ENCODE peak calls at places on chromosomes 16 and 17, in six cellular contexts. V is omental fat pad; I is CD8-positive, alpha-beta memory T cell; B is adipocyte; R is heart right ventricle; S is HuH-7.5. Z is an unnamed sample.

GRCh38 chr17:35795007-35795870 is at the start of gene MMP28:
- DNase-seq in V (no peak), I (peak), B (peak), R (peak), S (no peak), Z (no peak)

GRCh38 chr17:64507418-64507766 is 615 bp downstream of the CEP95 start:
- DNase-seq in V (no peak), I (peak), B (peak), R (no peak), S (peak), Z (peak)

GRCh38 chr17:3531266-3532101 is 26.1 kb downstream of the TRPV3 start:
- DNase-seq in V (no peak), I (no peak), B (no peak), R (peak), S (no peak), Z (no peak)

GRCh38 chr16:67150058-67150832 is 553 bp downstream of the B3GNT9 start:
- DNase-seq in V (no peak), I (peak), B (peak), R (peak), S (no peak), Z (no peak)

GRCh38 chr16:83952940-83953795 is at the start of gene OSGIN1:
- DNase-seq in V (peak), I (peak), B (peak), R (peak), S (peak), Z (peak)

GRCh38 chr17:1130191-1130590 is 49.6 kb downstream of the ABR start:
- DNase-seq in V (no peak), I (no peak), B (no peak), R (no peak), S (no peak), Z (no peak)

GRCh38 chr17:80485846-80486245 is 9.4 kb upstream of the NPTX1 start:
- DNase-seq in V (no peak), I (no peak), B (no peak), R (no peak), S (no peak), Z (no peak)

GRCh38 chr17:57916925-57917858 is 38.0 kb downstream of the CUEDC1 start:
- DNase-seq in V (no peak), I (peak), B (no peak), R (peak), S (no peak), Z (no peak)

GRCh38 chr17:3956983-3957382 is 7.3 kb downstream of the ATP2A3 start:
- DNase-seq in V (no peak), I (no peak), B (no peak), R (no peak), S (no peak), Z (no peak)

GRCh38 chr17:55388842-55389241 is 32.8 kb downstream of the MMD start:
- DNase-seq in V (no peak), I (no peak), B (no peak), R (no peak), S (no peak), Z (no peak)

GRCh38 chr16:14354561-14355351 is 275.3 kb downstream of the PARN start:
- DNase-seq in V (no peak), I (peak), B (peak), R (no peak), S (no peak), Z (no peak)

GRCh38 chr17:57785032-57785431 is 39.9 kb upstream of the CCDC182 start:
- DNase-seq in V (no peak), I (no peak), B (no peak), R (peak), S (no peak), Z (no peak)

GRCh38 chr17:64498308-64499203 is 1.7 kb upstream of the POLG2 start:
- DNase-seq in V (no peak), I (no peak), B (peak), R (no peak), S (no peak), Z (no peak)

GRCh38 chr16:85584989-85585388 is 28.1 kb upstream of the GSE1 start:
- DNase-seq in V (no peak), I (no peak), B (no peak), R (no peak), S (no peak), Z (no peak)

GRCh38 chr17:34204402-34204801 is 50.7 kb upstream of the CCL2 start:
- DNase-seq in V (no peak), I (no peak), B (no peak), R (no peak), S (no peak), Z (no peak)

GRCh38 chr17:63950940-63951907 is 19.1 kb upstream of the CD79B start:
- DNase-seq in V (no peak), I (peak), B (no peak), R (no peak), S (peak), Z (no peak)

Z was measured in BJ.